ENCODE peak calls at places on chromosomes 1 and 21, in four cellular contexts. H is H1, G is GM12878, V is HepG2. D is an unnamed sample.

GRCh38 chr1:104706631-104707147 is 957.0 kb downstream of the AMY1C start:
- DNase-seq in H (no peak), G (peak), V (peak), D (no peak)

GRCh38 chr1:93749894-93750301 is 68.3 kb upstream of the BCAR3 start:
- DNase-seq in H (no peak), G (no peak), V (no peak), D (no peak)

GRCh38 chr1:105442901-105443300 is 1613.6 kb upstream of the PRMT6 start:
- DNase-seq in H (no peak), G (no peak), V (no peak), D (no peak)

GRCh38 chr1:28965271-28965870 is 51.0 kb downstream of the EPB41 start:
- DNase-seq in H (no peak), G (no peak), V (no peak), D (peak)

GRCh38 chr21:42346441-42346840 is 4.4 kb downstream of the TFF2 start:
- DNase-seq in H (no peak), G (no peak), V (no peak), D (no peak)

GRCh38 chr1:17653728-17654351 is 101.3 kb upstream of the ACTL8 start:
- DNase-seq in H (peak), G (no peak), V (no peak), D (peak)

GRCh38 chr1:7218210-7218832 is 433.1 kb downstream of the CAMTA1 start:
- DNase-seq in H (peak), G (no peak), V (peak), D (peak)

GRCh38 chr1:145719230-145720079 is at the start of gene CD160:
- DNase-seq in H (no peak), G (no peak), V (no peak), D (no peak)

GRCh38 chr1:110893908-110894490 is 21.1 kb downstream of the CD53 start:
- DNase-seq in H (no peak), G (no peak), V (no peak), D (no peak)

GRCh38 chr21:17045214-17045835 is 467.5 kb upstream of the CXADR start:
- DNase-seq in H (no peak), G (no peak), V (no peak), D (no peak)

GRCh38 chr1:221765527-221765926 is 23.6 kb upstream of the DUSP10 start:
- DNase-seq in H (no peak), G (no peak), V (no peak), D (no peak)

GRCh38 chr1:24735619-24736375 is 9.4 kb upstream of the CLIC4 start:
- DNase-seq in H (no peak), G (no peak), V (no peak), D (no peak)

GRCh38 chr1:36653850-36654249 is 171.1 kb upstream of the CSF3R start:
- DNase-seq in H (no peak), G (no peak), V (no peak), D (no peak)

GRCh38 chr1:208412994-208413393 is 168.8 kb upstream of the PLXNA2 start:
- DNase-seq in H (no peak), G (no peak), V (no peak), D (no peak)

GRCh38 chr21:46626536-46627302 is 8.8 kb upstream of the PRMT2 start:
- DNase-seq in H (no peak), G (no peak), V (peak), D (no peak)

GRCh38 chr1:34315974-34316373 is 139.3 kb downstream of the C1orf94 start:
- DNase-seq in H (no peak), G (no peak), V (no peak), D (no peak)

GRCh38 chr1:41806472-41807155 is 112.1 kb downstream of the HIVEP3 start:
- DNase-seq in H (no peak), G (no peak), V (no peak), D (no peak)

GRCh38 chr1:233544304-233544703 is 69.6 kb upstream of the KCNK1 start:
- DNase-seq in H (no peak), G (no peak), V (no peak), D (no peak)

GRCh38 chr1:43954036-43954435 is 7.3 kb downstream of the IPO13 start:
- DNase-seq in H (no peak), G (no peak), V (no peak), D (no peak)

GRCh38 chr1:8082945-8083344 is 56.8 kb upstream of the ERRFI1 start:
- DNase-seq in H (no peak), G (no peak), V (peak), D (no peak)

GRCh38 chr1:31412732-31413404 is at the start of gene SERINC2:
- DNase-seq in H (peak), G (no peak), V (no peak), D (peak)

GRCh38 chr1:31413405-31414005 is 492 bp downstream of the SERINC2 start:
- DNase-seq in H (peak), G (no peak), V (no peak), D (peak)

GRCh38 chr1:31409946-31410858 is 2.8 kb upstream of the SERINC2 start:
- DNase-seq in H (no peak), G (no peak), V (no peak), D (no peak)

GRCh38 chr1:31410871-31411270 is 2.1 kb upstream of the SERINC2 start:
- DNase-seq in H (no peak), G (no peak), V (no peak), D (no peak)

DNA sequence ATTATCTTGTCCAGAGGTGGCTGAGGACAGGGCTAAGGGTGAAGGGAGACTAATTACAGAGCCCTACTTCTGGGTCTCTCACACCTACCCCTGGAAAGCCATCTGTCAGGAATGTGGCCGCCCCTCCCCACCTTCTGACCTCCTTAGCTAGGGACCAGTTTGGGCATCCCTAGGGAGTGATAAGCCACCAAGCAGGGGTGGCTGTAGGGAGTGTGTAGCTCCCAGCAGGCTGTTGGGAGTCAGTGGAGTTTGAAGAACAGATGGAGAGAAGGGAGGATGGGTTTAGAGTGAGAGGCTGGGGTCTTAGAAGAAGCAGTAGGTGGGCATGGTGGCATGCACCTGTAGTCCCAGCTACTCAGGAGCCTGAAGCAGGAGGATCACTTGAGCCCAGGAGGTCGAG is 808 bp upstream of the SERINC2 start:
- DNase-seq in H (no peak), G (no peak), V (no peak), D (no peak)
- H3K4me3 ChIP-seq in H (no peak), G (no peak), V (peak), D (no peak)

DNA sequence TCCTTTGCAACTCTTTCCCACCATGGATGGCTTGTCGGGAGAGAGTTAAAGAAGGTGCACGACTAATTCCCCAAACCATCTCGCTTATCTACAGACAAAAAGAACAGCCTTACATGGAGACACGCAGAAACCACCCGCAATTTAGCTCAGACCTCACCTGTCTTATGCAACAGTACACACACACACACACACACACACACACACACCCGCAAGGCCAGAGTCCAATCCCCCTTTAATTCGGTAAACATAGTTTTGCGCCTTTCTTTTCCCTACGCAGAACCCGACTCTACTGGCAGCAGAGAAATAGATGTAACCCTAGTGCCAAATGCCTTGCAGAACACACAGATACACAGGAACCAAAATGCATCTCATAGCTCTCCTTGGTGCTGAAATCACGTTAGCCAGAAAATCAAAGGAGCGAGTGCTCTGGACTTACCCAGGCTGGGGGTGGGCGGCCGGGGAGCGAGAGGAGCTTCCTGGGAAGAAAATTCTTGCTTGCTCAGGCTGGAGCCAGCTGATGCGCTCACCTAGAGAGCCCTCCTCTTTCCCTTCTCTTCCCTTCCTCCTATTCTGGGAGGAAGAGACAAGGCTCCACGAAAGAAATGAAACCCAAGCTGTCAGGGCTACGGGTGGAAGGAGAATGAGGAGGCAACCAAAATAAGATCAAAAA is 470 bp downstream of the TNR start:
- DNase-seq in H (peak), G (no peak), V (peak), D (peak)
- TF ChIP-seq SUZ12 in H (no peak), G (no peak), V (no peak), D (no peak)

GRCh38 chr21:35075546-35075945 is 26.4 kb upstream of the RUNX1 start:
- DNase-seq in H (no peak), G (no peak), V (no peak), D (no peak)
- H3K4me3 ChIP-seq in H (no peak), G (no peak), V (no peak), D (no peak)

GRCh38 chr1:70143052-70143659 is 62.2 kb downstream of the LRRC40 start:
- DNase-seq in H (no peak), G (no peak), V (no peak), D (no peak)

GRCh38 chr1:70150444-70150843 is 54.9 kb downstream of the LRRC40 start:
- DNase-seq in H (no peak), G (no peak), V (no peak), D (no peak)

GRCh38 chr1:70140894-70141293 is 64.5 kb downstream of the LRRC40 start:
- DNase-seq in H (no peak), G (no peak), V (no peak), D (no peak)

GRCh38 chr1:70142120-70142519 is 63.3 kb downstream of the LRRC40 start:
- DNase-seq in H (no peak), G (no peak), V (no peak), D (no peak)

DNA sequence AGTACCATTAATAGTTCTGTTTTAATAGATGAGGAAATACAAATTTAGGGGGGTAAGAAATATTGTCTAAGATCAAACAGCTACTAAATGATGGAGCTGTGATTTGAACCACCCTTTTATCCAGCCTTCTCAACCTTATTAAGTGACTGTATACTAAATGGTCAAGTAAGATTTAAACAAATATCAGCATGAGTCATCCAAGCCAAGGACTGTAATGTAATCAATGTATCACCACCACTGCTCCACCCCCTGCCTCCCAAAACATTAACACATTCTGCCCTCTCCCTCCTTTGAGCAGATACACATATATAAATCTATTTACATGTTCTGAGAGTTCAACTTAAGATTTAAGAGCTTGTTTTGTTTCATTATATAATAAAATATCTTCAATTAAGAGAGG is 58.9 kb downstream of the LRRC40 start:
- DNase-seq in H (no peak), G (no peak), V (peak), D (no peak)
- TF ChIP-seq SUZ12 in H (no peak), G (no peak), V (no peak), D (no peak)

GRCh38 chr21:29643289-29643688 is 296.5 kb downstream of the GRIK1 start:
- DNase-seq in H (no peak), G (no peak), V (no peak), D (no peak)
- H3K4me3 ChIP-seq in H (no peak), G (no peak), V (no peak), D (no peak)

GRCh38 chr21:32975811-32976507 is 49.8 kb upstream of the OLIG2 start:
- DNase-seq in H (no peak), G (no peak), V (no peak), D (no peak)
- TF ChIP-seq SUZ12 in H (no peak), G (no peak), V (no peak), D (no peak)

DNA sequence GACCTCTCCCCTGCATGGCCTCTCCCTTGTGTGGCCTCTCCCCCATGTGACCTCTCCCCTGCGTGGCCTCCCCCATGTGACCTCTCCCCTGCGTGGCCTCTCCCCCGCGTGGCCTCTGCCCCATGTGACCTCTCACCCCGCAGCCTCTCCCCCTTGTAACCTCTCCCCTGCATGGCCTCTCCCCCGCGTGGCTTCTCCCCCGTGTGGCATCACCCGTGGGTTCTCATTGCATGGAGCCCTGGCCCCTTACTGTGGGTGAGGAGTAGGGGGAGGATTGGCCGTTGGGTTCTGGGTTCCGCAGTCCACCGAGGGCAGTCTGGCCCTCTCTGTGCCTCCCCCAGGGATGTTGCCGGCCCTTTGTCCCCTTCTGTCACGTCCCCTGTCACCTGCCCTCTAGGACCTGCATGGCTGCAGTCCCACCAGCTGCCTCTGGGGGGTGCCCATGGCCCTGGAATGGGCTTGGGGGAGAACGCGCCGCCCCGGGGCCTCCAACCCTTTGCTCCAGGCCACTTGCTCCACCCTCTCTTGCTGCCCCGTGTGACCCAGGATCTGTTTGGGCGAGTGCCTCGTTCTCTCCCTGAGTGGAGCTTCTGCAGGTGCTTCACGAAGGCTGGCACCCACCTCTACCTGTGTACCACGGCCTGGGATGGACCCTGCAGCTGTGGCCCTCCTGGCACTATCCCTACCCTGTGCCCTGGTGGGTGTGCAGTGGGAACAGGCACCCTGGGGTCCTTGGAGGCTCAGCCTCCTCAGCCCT is 21.3 kb downstream of the RRP1 start:
- DNase-seq in H (peak), G (peak), V (peak), D (peak)
- H3K4me3 ChIP-seq in H (no peak), G (no peak), V (peak), D (no peak)

GRCh38 chr1:20731057-20731991 is 1.2 kb downstream of the SH2D5 start:
- DNase-seq in H (peak), G (no peak), V (no peak), D (no peak)
- TF ChIP-seq SUZ12 in H (no peak), G (no peak), V (no peak), D (no peak)

D was measured in NT2/D1.